ENCODE peak calls at places on chromosomes 13 and 19, in five cellular contexts. One of them, this sample, is unnamed.

GRCh38 chr13:109858319-109858718 is 71.9 kb upstream of the IRS2 start:
- DNase-seq in stimulated activated CD8-positive, alpha-beta memory T cell treated with anti-CD3 and anti-CD28 coated beads, Interleukin-7, amount 100 ng/mL, for 1 hour: no peak
- DNase-seq in GM19239: no peak
- DNase-seq in H9: no peak
- DNase-seq in A172: no peak
- DNase-seq in this sample: no peak

GRCh38 chr13:97574926-97575325 is 141.0 kb downstream of the RAP2A start:
- DNase-seq in stimulated activated CD8-positive, alpha-beta memory T cell treated with anti-CD3 and anti-CD28 coated beads, Interleukin-7, amount 100 ng/mL, for 1 hour: no peak
- DNase-seq in GM19239: no peak
- DNase-seq in H9: peak; percentile 72
- DNase-seq in A172: peak; percentile 44
- DNase-seq in this sample: peak; percentile 28

GRCh38 chr19:18297308-18297707 is 15.9 kb upstream of the JUND start:
- DNase-seq in stimulated activated CD8-positive, alpha-beta memory T cell treated with anti-CD3 and anti-CD28 coated beads, Interleukin-7, amount 100 ng/mL, for 1 hour: no peak
- DNase-seq in GM19239: no peak
- DNase-seq in H9: no peak
- DNase-seq in A172: no peak
- DNase-seq in this sample: no peak

GRCh38 chr19:46841458-46842083 is 9.1 kb downstream of the AP2S1 start:
- DNase-seq in stimulated activated CD8-positive, alpha-beta memory T cell treated with anti-CD3 and anti-CD28 coated beads, Interleukin-7, amount 100 ng/mL, for 1 hour: no peak
- DNase-seq in GM19239: no peak
- DNase-seq in H9: no peak
- DNase-seq in A172: peak; percentile 58
- DNase-seq in this sample: no peak

GRCh38 chr13:20231839-20232555 is at the start of gene GJB6:
- DNase-seq in stimulated activated CD8-positive, alpha-beta memory T cell treated with anti-CD3 and anti-CD28 coated beads, Interleukin-7, amount 100 ng/mL, for 1 hour: no peak
- DNase-seq in GM19239: no peak
- DNase-seq in H9: peak; percentile 48
- DNase-seq in A172: no peak
- DNase-seq in this sample: peak; percentile 36

GRCh38 chr13:87671824-87672603 is 843 bp downstream of the SLITRK5 start:
- DNase-seq in stimulated activated CD8-positive, alpha-beta memory T cell treated with anti-CD3 and anti-CD28 coated beads, Interleukin-7, amount 100 ng/mL, for 1 hour: no peak
- DNase-seq in GM19239: no peak
- DNase-seq in H9: peak; percentile 53
- DNase-seq in A172: peak; percentile 1
- DNase-seq in this sample: peak; percentile 7

GRCh38 chr19:49390978-49391304 is 2.9 kb downstream of the KASH5 start:
- DNase-seq in stimulated activated CD8-positive, alpha-beta memory T cell treated with anti-CD3 and anti-CD28 coated beads, Interleukin-7, amount 100 ng/mL, for 1 hour: no peak
- DNase-seq in GM19239: no peak
- DNase-seq in H9: no peak
- DNase-seq in A172: no peak
- DNase-seq in this sample: peak; percentile 15

GRCh38 chr13:110047511-110047910 is 259.4 kb downstream of the COL4A1 start:
- DNase-seq in stimulated activated CD8-positive, alpha-beta memory T cell treated with anti-CD3 and anti-CD28 coated beads, Interleukin-7, amount 100 ng/mL, for 1 hour: no peak
- DNase-seq in GM19239: no peak
- DNase-seq in H9: no peak
- DNase-seq in A172: no peak
- DNase-seq in this sample: no peak

GRCh38 chr13:22243519-22244197 is 572.8 kb downstream of the FGF9 start:
- DNase-seq in stimulated activated CD8-positive, alpha-beta memory T cell treated with anti-CD3 and anti-CD28 coated beads, Interleukin-7, amount 100 ng/mL, for 1 hour: no peak
- DNase-seq in GM19239: no peak
- DNase-seq in H9: no peak
- DNase-seq in A172: no peak
- DNase-seq in this sample: no peak

GRCh38 chr13:27968316-27969072 is 621 bp downstream of the CDX2 start:
- DNase-seq in stimulated activated CD8-positive, alpha-beta memory T cell treated with anti-CD3 and anti-CD28 coated beads, Interleukin-7, amount 100 ng/mL, for 1 hour: no peak
- DNase-seq in GM19239: no peak
- DNase-seq in H9: peak; percentile 64
- DNase-seq in A172: no peak
- DNase-seq in this sample: peak; percentile 18

GRCh38 chr19:49599378-49600298 is 8.7 kb downstream of the PRR12 start:
- DNase-seq in stimulated activated CD8-positive, alpha-beta memory T cell treated with anti-CD3 and anti-CD28 coated beads, Interleukin-7, amount 100 ng/mL, for 1 hour: no peak
- DNase-seq in GM19239: no peak
- DNase-seq in H9: no peak
- DNase-seq in A172: no peak
- DNase-seq in this sample: no peak

GRCh38 chr19:1400281-1401137 is 833 bp downstream of the GAMT start:
- DNase-seq in stimulated activated CD8-positive, alpha-beta memory T cell treated with anti-CD3 and anti-CD28 coated beads, Interleukin-7, amount 100 ng/mL, for 1 hour: no peak
- DNase-seq in GM19239: no peak
- DNase-seq in H9: no peak
- DNase-seq in A172: peak; percentile 55
- DNase-seq in this sample: peak; percentile 49

GRCh38 chr13:113862766-113863510 is 938 bp downstream of the GAS6 start:
- DNase-seq in stimulated activated CD8-positive, alpha-beta memory T cell treated with anti-CD3 and anti-CD28 coated beads, Interleukin-7, amount 100 ng/mL, for 1 hour: no peak
- DNase-seq in GM19239: peak; percentile 65
- DNase-seq in H9: peak; percentile 60
- DNase-seq in A172: no peak
- DNase-seq in this sample: peak; percentile 74

GRCh38 chr19:41866284-41866683 is 6.2 kb downstream of the RPS19 start:
- DNase-seq in stimulated activated CD8-positive, alpha-beta memory T cell treated with anti-CD3 and anti-CD28 coated beads, Interleukin-7, amount 100 ng/mL, for 1 hour: no peak
- DNase-seq in GM19239: no peak
- DNase-seq in H9: no peak
- DNase-seq in A172: no peak
- DNase-seq in this sample: no peak

GRCh38 chr19:610071-610800 is 20.6 kb downstream of the HCN2 start:
- DNase-seq in stimulated activated CD8-positive, alpha-beta memory T cell treated with anti-CD3 and anti-CD28 coated beads, Interleukin-7, amount 100 ng/mL, for 1 hour: no peak
- DNase-seq in GM19239: no peak
- DNase-seq in H9: no peak
- DNase-seq in A172: peak; percentile 95
- DNase-seq in this sample: no peak

GRCh38 chr13:51225034-51225433 is 2.8 kb downstream of the FAM124A start:
- DNase-seq in stimulated activated CD8-positive, alpha-beta memory T cell treated with anti-CD3 and anti-CD28 coated beads, Interleukin-7, amount 100 ng/mL, for 1 hour: no peak
- DNase-seq in GM19239: no peak
- DNase-seq in H9: no peak
- DNase-seq in A172: no peak
- DNase-seq in this sample: no peak

GRCh38 chr19:10946964-10947657 is 13.7 kb upstream of the SMARCA4 start:
- DNase-seq in stimulated activated CD8-positive, alpha-beta memory T cell treated with anti-CD3 and anti-CD28 coated beads, Interleukin-7, amount 100 ng/mL, for 1 hour: no peak
- DNase-seq in GM19239: no peak
- DNase-seq in H9: no peak
- DNase-seq in A172: peak; percentile 97
- DNase-seq in this sample: no peak

GRCh38 chr13:48710160-48710559 is 56.4 kb downstream of the CYSLTR2 start:
- DNase-seq in stimulated activated CD8-positive, alpha-beta memory T cell treated with anti-CD3 and anti-CD28 coated beads, Interleukin-7, amount 100 ng/mL, for 1 hour: no peak
- DNase-seq in GM19239: no peak
- DNase-seq in H9: no peak
- DNase-seq in A172: no peak
- DNase-seq in this sample: no peak

GRCh38 chr13:26254583-26255102 is 714 bp downstream of the CDK8 start:
- DNase-seq in stimulated activated CD8-positive, alpha-beta memory T cell treated with anti-CD3 and anti-CD28 coated beads, Interleukin-7, amount 100 ng/mL, for 1 hour: peak; percentile 23
- DNase-seq in GM19239: peak; percentile 15
- DNase-seq in H9: peak; percentile 48
- DNase-seq in A172: peak; percentile 7
- DNase-seq in this sample: peak; percentile 51

GRCh38 chr13:23321534-23322241 is 111.8 kb downstream of the SACS start:
- DNase-seq in stimulated activated CD8-positive, alpha-beta memory T cell treated with anti-CD3 and anti-CD28 coated beads, Interleukin-7, amount 100 ng/mL, for 1 hour: no peak
- DNase-seq in GM19239: peak; percentile 33
- DNase-seq in H9: no peak
- DNase-seq in A172: peak; percentile 84
- DNase-seq in this sample: peak; percentile 68

GRCh38 chr19:27971071-27971470 is 1241.9 kb downstream of the UQCRFS1 start:
- DNase-seq in stimulated activated CD8-positive, alpha-beta memory T cell treated with anti-CD3 and anti-CD28 coated beads, Interleukin-7, amount 100 ng/mL, for 1 hour: no peak
- DNase-seq in GM19239: no peak
- DNase-seq in H9: peak; percentile 53
- DNase-seq in A172: peak; percentile 25
- DNase-seq in this sample: no peak

GRCh38 chr13:112172641-112173171 is 105.8 kb downstream of the SOX1 start:
- DNase-seq in stimulated activated CD8-positive, alpha-beta memory T cell treated with anti-CD3 and anti-CD28 coated beads, Interleukin-7, amount 100 ng/mL, for 1 hour: no peak
- DNase-seq in GM19239: no peak
- DNase-seq in H9: no peak
- DNase-seq in A172: no peak
- DNase-seq in this sample: no peak

GRCh38 chr13:23609414-23610186 is 39.4 kb downstream of the TNFRSF19 start:
- DNase-seq in stimulated activated CD8-positive, alpha-beta memory T cell treated with anti-CD3 and anti-CD28 coated beads, Interleukin-7, amount 100 ng/mL, for 1 hour: no peak
- DNase-seq in GM19239: no peak
- DNase-seq in H9: no peak
- DNase-seq in A172: peak; percentile 25
- DNase-seq in this sample: no peak

GRCh38 chr19:18814063-18814462 is 17.7 kb upstream of the UPF1 start:
- DNase-seq in stimulated activated CD8-positive, alpha-beta memory T cell treated with anti-CD3 and anti-CD28 coated beads, Interleukin-7, amount 100 ng/mL, for 1 hour: no peak
- DNase-seq in GM19239: no peak
- DNase-seq in H9: no peak
- DNase-seq in A172: no peak
- DNase-seq in this sample: no peak

GRCh38 chr13:100304241-100304640 is 215.3 kb downstream of the PCCA start:
- DNase-seq in stimulated activated CD8-positive, alpha-beta memory T cell treated with anti-CD3 and anti-CD28 coated beads, Interleukin-7, amount 100 ng/mL, for 1 hour: no peak
- DNase-seq in GM19239: no peak
- DNase-seq in H9: no peak
- DNase-seq in A172: no peak
- DNase-seq in this sample: no peak

GRCh38 chr19:55484571-55485438 is at the start of gene NAT14:
- DNase-seq in stimulated activated CD8-positive, alpha-beta memory T cell treated with anti-CD3 and anti-CD28 coated beads, Interleukin-7, amount 100 ng/mL, for 1 hour: peak; percentile 19
- DNase-seq in GM19239: peak; percentile 99
- DNase-seq in H9: peak; percentile 91
- DNase-seq in A172: peak; percentile 58
- DNase-seq in this sample: peak; percentile 91

GRCh38 chr13:38868399-38868798 is 122.2 kb downstream of the STOML3 start:
- DNase-seq in stimulated activated CD8-positive, alpha-beta memory T cell treated with anti-CD3 and anti-CD28 coated beads, Interleukin-7, amount 100 ng/mL, for 1 hour: no peak
- DNase-seq in GM19239: no peak
- DNase-seq in H9: no peak
- DNase-seq in A172: no peak
- DNase-seq in this sample: no peak

GRCh38 chr13:100667894-100668293 is 6.7 kb downstream of the TMTC4 start:
- DNase-seq in stimulated activated CD8-positive, alpha-beta memory T cell treated with anti-CD3 and anti-CD28 coated beads, Interleukin-7, amount 100 ng/mL, for 1 hour: no peak
- DNase-seq in GM19239: no peak
- DNase-seq in H9: no peak
- DNase-seq in A172: no peak
- DNase-seq in this sample: no peak

GRCh38 chr19:1748115-1748702 is 5.1 kb upstream of the ONECUT3 start:
- DNase-seq in stimulated activated CD8-positive, alpha-beta memory T cell treated with anti-CD3 and anti-CD28 coated beads, Interleukin-7, amount 100 ng/mL, for 1 hour: no peak
- DNase-seq in GM19239: no peak
- DNase-seq in H9: no peak
- DNase-seq in A172: no peak
- DNase-seq in this sample: peak; percentile 66